ENCODE peak calls at places on chromosomes 4 and X, in ten cellular contexts. B, P, J, Y, U, D, E, O, N and X are unnamed samples.

GRCh38 chr4:8838296-8838695 is 33.3 kb downstream of the HMX1 start:
- DNase-seq in B (no peak), P (peak; percentile 14), J (peak; percentile 35), Y (no peak), U (no peak), D (no peak), E (no peak), O (no peak), N (no peak), X (no peak)

GRCh38 chr4:112327950-112328349 is 30.8 kb downstream of the ALPK1 start:
- DNase-seq in B (no peak), P (no peak), J (no peak), Y (peak; percentile 42), U (peak; percentile 10), D (no peak), E (no peak), O (no peak), N (peak; percentile 11), X (no peak)

GRCh38 chr4:71251266-71251665 is 87.6 kb upstream of the SLC4A4 start:
- DNase-seq in B (no peak), P (no peak), J (no peak), Y (no peak), U (peak; percentile 44), D (no peak), E (no peak), O (no peak), N (no peak), X (no peak)

GRCh38 chr4:144820115-144820514 is 174.2 kb downstream of the HHIP start:
- DNase-seq in B (no peak), P (no peak), J (no peak), Y (no peak), U (peak; percentile 4), D (no peak), E (no peak), O (no peak), N (no peak), X (no peak)

GRCh38 chrX:23884427-23885024 is 23.2 kb downstream of the APOO start:
- DNase-seq in B (no peak), P (no peak), J (no peak), Y (no peak), U (no peak), D (no peak), E (no peak), O (no peak), N (no peak), X (no peak)

GRCh38 chr4:111198426-111198825 is 575.5 kb upstream of the PITX2 start:
- DNase-seq in B (no peak), P (no peak), J (no peak), Y (no peak), U (no peak), D (no peak), E (no peak), O (no peak), N (no peak), X (no peak)

GRCh38 chr4:99180367-99181169 is 36.5 kb upstream of the ADH4 start:
- DNase-seq in B (no peak), P (no peak), J (no peak), Y (no peak), U (peak; percentile 61), D (no peak), E (no peak), O (no peak), N (no peak), X (no peak)

GRCh38 chrX:153457827-153458466 is 12.1 kb upstream of the TREX2 start:
- DNase-seq in B (no peak), P (no peak), J (no peak), Y (no peak), U (no peak), D (no peak), E (no peak), O (no peak), N (no peak), X (no peak)

GRCh38 chr4:18582841-18583240 is 561.3 kb upstream of the LCORL start:
- DNase-seq in B (no peak), P (no peak), J (no peak), Y (no peak), U (no peak), D (no peak), E (no peak), O (no peak), N (peak; percentile 4), X (no peak)

GRCh38 chr4:182552948-182553347 is 309.7 kb downstream of the TENM3 start:
- DNase-seq in B (no peak), P (no peak), J (no peak), Y (no peak), U (no peak), D (no peak), E (no peak), O (no peak), N (no peak), X (no peak)

GRCh38 chr4:2251073-2251794 is 9.3 kb upstream of the HAUS3 start:
- DNase-seq in B (no peak), P (peak; percentile 19), J (no peak), Y (peak; percentile 6), U (no peak), D (peak; percentile 14), E (no peak), O (no peak), N (no peak), X (no peak)

GRCh38 chrX:145936769-145937168 is 119.1 kb downstream of the SLITRK2 start:
- DNase-seq in B (no peak), P (no peak), J (no peak), Y (no peak), U (no peak), D (no peak), E (no peak), O (no peak), N (no peak), X (no peak)

GRCh38 chr4:128287159-128287870 is at the start of gene PGRMC2:
- DNase-seq in B (peak; percentile 26), P (no peak), J (no peak), Y (peak; percentile 15), U (no peak), D (no peak), E (no peak), O (peak; percentile 11), N (peak; percentile 63), X (peak; percentile 48)

GRCh38 chr4:38509551-38509950 is 154.4 kb upstream of the KLF3 start:
- DNase-seq in B (no peak), P (no peak), J (no peak), Y (no peak), U (no peak), D (no peak), E (no peak), O (no peak), N (no peak), X (no peak)

GRCh38 chr4:3635090-3635820 is 103.0 kb upstream of the LRPAP1 start:
- DNase-seq in B (no peak), P (no peak), J (no peak), Y (no peak), U (no peak), D (no peak), E (no peak), O (no peak), N (no peak), X (no peak)

GRCh38 chr4:86557526-86557925 is 36.6 kb upstream of the PTPN13 start:
- DNase-seq in B (no peak), P (no peak), J (no peak), Y (no peak), U (no peak), D (no peak), E (no peak), O (no peak), N (no peak), X (no peak)

GRCh38 chrX:55056820-55057690 is 17.8 kb upstream of the PAGE2B start:
- DNase-seq in B (no peak), P (peak; percentile 20), J (no peak), Y (no peak), U (no peak), D (no peak), E (no peak), O (no peak), N (no peak), X (no peak)

GRCh38 chrX:77962068-77962902 is 7.2 kb downstream of the PGAM4 start:
- DNase-seq in B (no peak), P (no peak), J (no peak), Y (no peak), U (no peak), D (no peak), E (peak; percentile 6), O (no peak), N (no peak), X (no peak)

GRCh38 chr4:170990989-170991589 is 822.1 kb upstream of the GALNTL6 start:
- DNase-seq in B (peak; percentile 13), P (no peak), J (peak; percentile 46), Y (peak; percentile 25), U (no peak), D (no peak), E (no peak), O (peak; percentile 22), N (peak; percentile 40), X (peak; percentile 10)

GRCh38 chrX:85052636-85053343 is 49.1 kb downstream of the APOOL start:
- DNase-seq in B (no peak), P (no peak), J (no peak), Y (no peak), U (peak; percentile 4), D (no peak), E (no peak), O (no peak), N (no peak), X (no peak)

GRCh38 chr4:7236847-7237246 is 44.5 kb downstream of the SORCS2 start:
- DNase-seq in B (no peak), P (no peak), J (no peak), Y (no peak), U (peak; percentile 36), D (peak; percentile 44), E (no peak), O (no peak), N (no peak), X (no peak)

GRCh38 chr4:1299301-1299860 is 9.7 kb downstream of the MAEA start:
- DNase-seq in B (no peak), P (no peak), J (no peak), Y (peak; percentile 26), U (no peak), D (no peak), E (no peak), O (no peak), N (no peak), X (no peak)

GRCh38 chr4:133151681-133152329 is 2.7 kb downstream of the PCDH10 start:
- DNase-seq in B (no peak), P (peak; percentile 87), J (peak; percentile 79), Y (peak; percentile 8), U (no peak), D (no peak), E (no peak), O (no peak), N (peak; percentile 76), X (no peak)

GRCh38 chr4:4667643-4668081 is 125.8 kb upstream of the STX18 start:
- DNase-seq in B (no peak), P (no peak), J (peak; percentile 58), Y (no peak), U (no peak), D (no peak), E (no peak), O (no peak), N (no peak), X (no peak)

GRCh38 chr4:85658766-85659439 is 184.0 kb downstream of the ARHGAP24 start:
- DNase-seq in B (no peak), P (no peak), J (no peak), Y (no peak), U (no peak), D (no peak), E (no peak), O (no peak), N (no peak), X (no peak)